ENCODE peak calls at places on chromosomes 12 and 14, in four cellular contexts. A is uterus, Z is cardiac muscle cell, K is neural progenitor cell. C is an unnamed sample.
A peak's percentile ranks its signal among the peaks of the same experiment; 100 is the strongest.

GRCh38 chr12:81078469-81079196 is 754 bp downstream of the ACSS3 start:
- DNase-seq in A (peak; percentile 75), Z (peak; percentile 37), K (peak; percentile 31), C (no peak)

GRCh38 chr14:70644016-70644415 is 2.3 kb downstream of the TTC9 start:
- DNase-seq in A (no peak), Z (no peak), K (no peak), C (no peak)

GRCh38 chr14:74488788-74489397 is 4.2 kb downstream of the NPC2 start:
- DNase-seq in A (no peak), Z (no peak), K (no peak), C (peak; percentile 24)

GRCh38 chr12:98873823-98874222 is 228.7 kb downstream of the APAF1 start:
- DNase-seq in A (no peak), Z (no peak), K (no peak), C (no peak)

GRCh38 chr12:93908846-93909592 is 231.8 kb downstream of the CRADD start:
- DNase-seq in A (no peak), Z (no peak), K (no peak), C (peak; percentile 82)

GRCh38 chr14:36582011-36582873 is at the start of gene NKX2-8:
- DNase-seq in A (no peak), Z (peak; percentile 33), K (peak; percentile 60), C (no peak)

GRCh38 chr12:22100952-22101748 is 55.1 kb downstream of the CMAS start:
- DNase-seq in A (peak; percentile 38), Z (peak; percentile 69), K (peak; percentile 63), C (peak; percentile 31)

GRCh38 chr12:43728117-43728516 is 30.5 kb downstream of the PUS7L start:
- DNase-seq in A (no peak), Z (no peak), K (no peak), C (no peak)

GRCh38 chr12:10968765-10969456 is 17.8 kb downstream of the TAS2R50 start:
- DNase-seq in A (peak; percentile 28), Z (no peak), K (no peak), C (peak; percentile 22)

GRCh38 chr12:72390146-72390545 is 118.0 kb downstream of the TRHDE start:
- DNase-seq in A (no peak), Z (no peak), K (peak; percentile 28), C (no peak)

GRCh38 chr12:68899251-68899771 is 33.7 kb downstream of the CPM start:
- DNase-seq in A (no peak), Z (no peak), K (no peak), C (peak; percentile 64)

GRCh38 chr12:95339086-95339788 is 121.6 kb downstream of the VEZT start:
- DNase-seq in A (no peak), Z (no peak), K (no peak), C (no peak)

GRCh38 chr12:29782821-29783772 is 645 bp downstream of the TMTC1 start:
- DNase-seq in A (peak; percentile 27), Z (peak; percentile 69), K (peak; percentile 77), C (no peak)

GRCh38 chr14:55254581-55254980 is 16.6 kb upstream of the FBXO34 start:
- DNase-seq in A (no peak), Z (no peak), K (no peak), C (no peak)

GRCh38 chr12:101051901-101052550 is 158.0 kb downstream of the SLC5A8 start:
- DNase-seq in A (no peak), Z (no peak), K (no peak), C (peak; percentile 83)

GRCh38 chr12:25840678-25841077 is 117.8 kb upstream of the RASSF8 start:
- DNase-seq in A (no peak), Z (no peak), K (no peak), C (no peak)

GRCh38 chr12:115451785-115452736 is 768.1 kb upstream of the TBX3 start:
- DNase-seq in A (no peak), Z (peak; percentile 94), K (peak; percentile 93), C (peak; percentile 73)

GRCh38 chr12:90773526-90773925 is 181.4 kb downstream of the CCER1 start:
- DNase-seq in A (no peak), Z (no peak), K (no peak), C (no peak)

GRCh38 chr12:9943244-9943643 is 11.1 kb upstream of the CLEC2A start:
- DNase-seq in A (no peak), Z (no peak), K (no peak), C (no peak)

GRCh38 chr12:81819991-81820633 is 61.0 kb upstream of the PPFIA2 start:
- DNase-seq in A (no peak), Z (no peak), K (no peak), C (no peak)

GRCh38 chr12:12975322-12976077 is 23.5 kb upstream of the GPRC5D start:
- DNase-seq in A (peak; percentile 27), Z (peak; percentile 60), K (peak; percentile 54), C (peak; percentile 50)

GRCh38 chr12:105995986-105996385 is 142.8 kb downstream of the NUAK1 start:
- DNase-seq in A (no peak), Z (no peak), K (no peak), C (no peak)

GRCh38 chr12:26197832-26198231 is 2.5 kb downstream of the SSPN start:
- DNase-seq in A (no peak), Z (no peak), K (no peak), C (peak; percentile 70)

GRCh38 chr12:54622463-54623183 is 12.1 kb downstream of the LACRT start:
- DNase-seq in A (no peak), Z (no peak), K (no peak), C (no peak)

GRCh38 chr12:43896496-43896895 is 60.6 kb downstream of the TMEM117 start:
- DNase-seq in A (no peak), Z (no peak), K (no peak), C (no peak)

GRCh38 chr12:114481200-114481535 is 75.2 kb upstream of the TBX5 start:
- DNase-seq in A (no peak), Z (peak; percentile 31), K (peak; percentile 38), C (no peak)

GRCh38 chr12:54981796-54982195 is 2.8 kb downstream of the TESPA1 start:
- DNase-seq in A (no peak), Z (no peak), K (no peak), C (no peak)

DNA sequence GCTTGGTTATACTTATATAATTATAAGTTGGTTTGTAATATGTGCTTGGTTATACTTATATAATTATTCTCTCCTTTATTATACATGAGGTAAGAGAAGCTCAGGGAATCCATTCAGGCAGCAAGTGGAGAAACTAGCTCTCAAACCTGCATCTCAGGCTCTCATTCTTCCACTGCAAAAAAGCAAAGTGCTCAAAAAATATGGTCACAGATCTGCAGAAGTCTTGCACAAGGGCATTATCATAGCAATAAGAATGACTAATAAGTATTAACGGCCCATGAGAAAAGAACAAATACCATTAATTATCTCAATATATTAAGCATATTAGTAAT is 476 bp upstream of the TRAFD1 start:
- DNase-seq in A (no peak), Z (no peak), K (no peak), C (no peak)
- H3K4me3 ChIP-seq in A (no peak overlapping the region), Z (no peak overlapping the region), K (no peak overlapping the region), C (no peak overlapping the region)

GRCh38 chr14:67619446-67620216 is at the start of gene ARG2:
- DNase-seq in A (peak; percentile 98), Z (peak; percentile 98), K (peak; percentile 100), C (peak; percentile 99)

GRCh38 chr14:67618617-67619063 is 1.1 kb upstream of the ARG2 start:
- DNase-seq in A (peak; percentile 17), Z (peak; percentile 75), K (peak; percentile 62), C (peak; percentile 74)

GRCh38 chr14:67620217-67620789 is 583 bp downstream of the ARG2 start:
- DNase-seq in A (peak; percentile 38), Z (peak; percentile 63), K (peak; percentile 86), C (no peak)

GRCh38 chr14:67623114-67623513 is 3.4 kb downstream of the ARG2 start:
- DNase-seq in A (no peak), Z (no peak), K (no peak), C (no peak)

GRCh38 chr14:67622675-67623074 is 3.0 kb downstream of the ARG2 start:
- DNase-seq in A (peak; percentile 56), Z (peak; percentile 86), K (peak; percentile 27), C (no peak)
- H3K27ac ChIP-seq in A (peak overlapping the region; percentile 55), Z (peak overlapping the region; percentile 76), K (no peak overlapping the region), C (no peak overlapping the region)

GRCh38 chr12:14884458-14884878 is 1.2 kb downstream of the MGP start:
- DNase-seq in A (peak; percentile 89), Z (peak; percentile 87), K (no peak), C (peak; percentile 39)

GRCh38 chr12:14883663-14884062 is 2.0 kb downstream of the MGP start:
- DNase-seq in A (no peak), Z (no peak), K (no peak), C (no peak)

GRCh38 chr12:14880890-14881453 is 4.7 kb downstream of the MGP start:
- DNase-seq in A (no peak), Z (no peak), K (no peak), C (no peak)

GRCh38 chr12:14885718-14886201 is at the start of gene MGP:
- DNase-seq in A (peak; percentile 81), Z (no peak), K (no peak), C (no peak)

DNA sequence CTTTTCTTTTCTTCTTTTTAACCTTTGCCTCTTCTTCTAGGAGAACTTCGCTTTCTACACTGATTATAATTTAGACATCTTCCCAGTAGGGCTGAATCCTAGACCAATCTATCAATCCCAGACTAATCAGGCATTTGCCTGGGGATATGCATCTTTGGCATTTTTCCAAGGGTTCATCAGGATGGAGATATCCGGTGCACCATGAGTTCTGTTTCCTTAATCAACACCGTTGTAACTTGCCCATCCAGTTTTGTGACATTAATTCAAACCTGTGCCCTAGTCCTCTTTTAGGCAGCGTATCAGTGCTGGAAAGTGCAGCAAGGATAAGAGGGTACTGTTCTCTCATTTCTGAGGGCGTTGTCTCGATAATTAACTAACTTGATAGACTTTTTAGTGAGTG is 617 bp upstream of the MGP start:
- DNase-seq in A (no peak), Z (no peak), K (no peak), C (no peak)
- H3K4me3 ChIP-seq in A (peak overlapping the region; percentile 37), Z (no peak overlapping the region), K (no peak overlapping the region), C (no peak overlapping the region)

GRCh38 chr12:57985685-57986084 is 44.3 kb downstream of the ATP23 start:
- DNase-seq in A (no peak), Z (no peak), K (no peak), C (no peak)

GRCh38 chr12:57984629-57985151 is 43.3 kb downstream of the ATP23 start:
- DNase-seq in A (no peak), Z (no peak), K (no peak), C (no peak)

GRCh38 chr12:57983858-57984505 is 42.6 kb downstream of the ATP23 start:
- DNase-seq in A (no peak), Z (no peak), K (no peak), C (no peak)

DNA sequence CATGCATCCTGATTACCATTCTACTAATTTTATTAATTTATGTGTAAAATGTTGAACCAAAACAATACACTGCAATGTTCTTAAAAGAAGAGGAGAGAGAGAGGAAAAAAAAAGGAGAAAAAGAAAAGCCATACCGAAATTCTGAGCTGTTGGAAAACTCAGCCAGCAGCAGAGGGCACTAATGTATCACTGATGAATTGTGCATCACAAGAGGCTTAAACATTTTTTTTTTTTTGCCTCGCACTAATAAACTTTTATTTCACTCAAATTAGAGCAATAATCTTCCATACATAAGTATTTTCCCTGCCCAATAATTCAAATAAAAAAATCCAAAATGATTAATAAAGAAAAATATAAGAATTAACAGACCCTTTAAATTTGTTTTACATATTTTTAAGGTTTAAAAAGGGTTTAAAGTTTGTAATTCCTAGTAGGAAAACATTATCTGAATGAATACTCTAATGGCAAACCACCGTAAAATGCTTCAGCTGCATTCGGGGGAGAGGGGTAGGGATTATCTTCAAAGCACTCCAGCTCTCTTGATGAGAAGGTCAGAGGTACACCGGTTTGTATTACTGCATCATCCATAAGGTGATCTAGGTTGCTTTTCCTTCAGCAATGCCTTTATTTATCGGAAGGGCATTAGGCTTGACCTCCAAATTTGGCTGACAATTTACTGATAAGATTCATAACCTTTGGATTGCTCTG is 41.9 kb downstream of the ATP23 start:
- DNase-seq in A (no peak), Z (peak; percentile 49), K (peak; percentile 71), C (peak; percentile 3)
- H3K27ac ChIP-seq in A (no peak overlapping the region), Z (no peak overlapping the region), K (no peak overlapping the region), C (no peak overlapping the region)

GRCh38 chr12:6341439-6342139 is at the start of gene TNFRSF1A:
- DNase-seq in A (peak; percentile 89), Z (peak; percentile 64), K (peak; percentile 62), C (peak; percentile 87)
- H3K4me3 ChIP-seq in A (peak within 1 kb of the TSS; percentile 60), Z (peak within 1 kb of the TSS; percentile 46), K (peak within 1 kb of the TSS; percentile 87), C (peak within 1 kb of the TSS; percentile 85)

C was measured in small intestine.